ENCODE peak calls at places on chromosomes 13 and 19, in five cellular contexts. One of them, this sample, is unnamed.

GRCh38 chr13:113448885-113449692 is 4.2 kb downstream of the ADPRHL1 start:
- DNase-seq in Peyer's patch: peak
- DNase-seq in breast epithelium: peak
- DNase-seq in upper lobe of left lung: peak
- DNase-seq in ascending aorta: peak
- DNase-seq in this sample: no peak

GRCh38 chr19:47093841-47094240 is 19.7 kb downstream of the ZC3H4 start:
- DNase-seq in Peyer's patch: no peak
- DNase-seq in breast epithelium: no peak
- DNase-seq in upper lobe of left lung: no peak
- DNase-seq in ascending aorta: no peak
- DNase-seq in this sample: peak

GRCh38 chr19:18503971-18504885 is 17.6 kb downstream of the ELL start:
- DNase-seq in Peyer's patch: peak
- DNase-seq in breast epithelium: no peak
- DNase-seq in upper lobe of left lung: no peak
- DNase-seq in ascending aorta: no peak
- DNase-seq in this sample: no peak

GRCh38 chr13:97226788-97227627 is 4.9 kb downstream of the MBNL2 start:
- DNase-seq in Peyer's patch: no peak
- DNase-seq in breast epithelium: no peak
- DNase-seq in upper lobe of left lung: peak
- DNase-seq in ascending aorta: no peak
- DNase-seq in this sample: no peak

GRCh38 chr19:32041681-32042292 is 303.6 kb upstream of the ZNF507 start:
- DNase-seq in Peyer's patch: peak
- DNase-seq in breast epithelium: no peak
- DNase-seq in upper lobe of left lung: peak
- DNase-seq in ascending aorta: no peak
- DNase-seq in this sample: peak

GRCh38 chr13:113671066-113672001 is 4.3 kb downstream of the GRK1 start:
- DNase-seq in Peyer's patch: peak
- DNase-seq in breast epithelium: no peak
- DNase-seq in upper lobe of left lung: peak
- DNase-seq in ascending aorta: peak
- DNase-seq in this sample: no peak

GRCh38 chr19:18975011-18975410 is 34.0 kb upstream of the HOMER3 start:
- DNase-seq in Peyer's patch: no peak
- DNase-seq in breast epithelium: no peak
- DNase-seq in upper lobe of left lung: no peak
- DNase-seq in ascending aorta: no peak
- DNase-seq in this sample: no peak

GRCh38 chr13:97371486-97372109 is 62.4 kb upstream of the RAP2A start:
- DNase-seq in Peyer's patch: no peak
- DNase-seq in breast epithelium: no peak
- DNase-seq in upper lobe of left lung: no peak
- DNase-seq in ascending aorta: no peak
- DNase-seq in this sample: no peak

GRCh38 chr19:21704320-21704719 is 63.1 kb downstream of the ZNF100 start:
- DNase-seq in Peyer's patch: no peak
- DNase-seq in breast epithelium: no peak
- DNase-seq in upper lobe of left lung: no peak
- DNase-seq in ascending aorta: no peak
- DNase-seq in this sample: no peak

GRCh38 chr13:61908906-61909305 is 493.3 kb upstream of the PCDH20 start:
- DNase-seq in Peyer's patch: no peak
- DNase-seq in breast epithelium: no peak
- DNase-seq in upper lobe of left lung: no peak
- DNase-seq in ascending aorta: no peak
- DNase-seq in this sample: no peak

GRCh38 chr13:111418101-111418500 is 97.7 kb downstream of the TEX29 start:
- DNase-seq in Peyer's patch: peak
- DNase-seq in breast epithelium: no peak
- DNase-seq in upper lobe of left lung: no peak
- DNase-seq in ascending aorta: no peak
- DNase-seq in this sample: no peak

GRCh38 chr19:56091066-56091490 is 30.0 kb downstream of the ZNF787 start:
- DNase-seq in Peyer's patch: no peak
- DNase-seq in breast epithelium: peak
- DNase-seq in upper lobe of left lung: no peak
- DNase-seq in ascending aorta: no peak
- DNase-seq in this sample: peak

GRCh38 chr19:16899566-16900075 is 10.8 kb downstream of the F2RL3 start:
- DNase-seq in Peyer's patch: no peak
- DNase-seq in breast epithelium: no peak
- DNase-seq in upper lobe of left lung: peak
- DNase-seq in ascending aorta: no peak
- DNase-seq in this sample: peak

GRCh38 chr19:12995596-12996541 is 594 bp downstream of the NFIX start:
- DNase-seq in Peyer's patch: peak
- DNase-seq in breast epithelium: no peak
- DNase-seq in upper lobe of left lung: no peak
- DNase-seq in ascending aorta: peak
- DNase-seq in this sample: peak

GRCh38 chr13:75963318-75963717 is 327.2 kb downstream of the LMO7 start:
- DNase-seq in Peyer's patch: no peak
- DNase-seq in breast epithelium: no peak
- DNase-seq in upper lobe of left lung: no peak
- DNase-seq in ascending aorta: no peak
- DNase-seq in this sample: no peak

GRCh38 chr19:17522988-17523872 is 11.8 kb downstream of the PGLS start:
- DNase-seq in Peyer's patch: no peak
- DNase-seq in breast epithelium: no peak
- DNase-seq in upper lobe of left lung: peak
- DNase-seq in ascending aorta: peak
- DNase-seq in this sample: peak

GRCh38 chr19:4371209-4371897 is 28.0 kb downstream of the MPND start:
- DNase-seq in Peyer's patch: no peak
- DNase-seq in breast epithelium: no peak
- DNase-seq in upper lobe of left lung: no peak
- DNase-seq in ascending aorta: no peak
- DNase-seq in this sample: no peak

GRCh38 chr19:55554749-55555152 is 9.4 kb upstream of the SBK3 start:
- DNase-seq in Peyer's patch: no peak
- DNase-seq in breast epithelium: no peak
- DNase-seq in upper lobe of left lung: no peak
- DNase-seq in ascending aorta: no peak
- DNase-seq in this sample: no peak

GRCh38 chr19:35846038-35846668 is 6.2 kb downstream of the NPHS1 start:
- DNase-seq in Peyer's patch: no peak
- DNase-seq in breast epithelium: no peak
- DNase-seq in upper lobe of left lung: no peak
- DNase-seq in ascending aorta: no peak
- DNase-seq in this sample: peak

DNA sequence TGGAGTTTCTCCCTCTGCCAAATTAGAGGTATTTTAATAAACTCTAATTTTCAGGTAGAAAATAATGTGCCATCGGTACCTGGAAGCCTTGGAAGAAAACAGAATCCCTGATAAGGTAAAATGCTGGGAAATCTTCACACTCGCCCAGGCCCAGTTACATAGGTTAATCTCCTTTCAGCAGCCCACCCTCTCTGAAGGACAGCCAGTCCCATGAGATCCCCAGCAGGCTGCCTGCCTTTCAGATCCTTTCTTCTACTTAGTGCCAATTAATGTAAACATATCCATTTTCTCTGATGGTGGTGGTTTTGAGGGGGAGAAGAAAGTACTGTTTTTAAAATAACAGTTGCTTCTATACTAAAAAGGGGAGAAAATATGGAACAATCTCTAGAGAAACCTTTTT is 12.2 kb downstream of the SMAD9 start:
- DNase-seq in Peyer's patch: no peak
- DNase-seq in breast epithelium: no peak
- DNase-seq in upper lobe of left lung: no peak
- DNase-seq in ascending aorta: no peak
- DNase-seq in this sample: no peak
- H3K4me3 ChIP-seq in Peyer's patch: no peak
- H3K4me3 ChIP-seq in breast epithelium: no peak
- H3K4me3 ChIP-seq in upper lobe of left lung: no peak
- H3K4me3 ChIP-seq in ascending aorta: no peak
- H3K4me3 ChIP-seq in this sample: no peak

GRCh38 chr13:42363941-42364612 is 92.1 kb downstream of the AKAP11 start:
- DNase-seq in Peyer's patch: no peak
- DNase-seq in breast epithelium: no peak
- DNase-seq in upper lobe of left lung: no peak
- DNase-seq in ascending aorta: no peak
- DNase-seq in this sample: peak
- TF ChIP-seq CTCF in Peyer's patch: no peak
- TF ChIP-seq CTCF in breast epithelium: no peak
- TF ChIP-seq CTCF in upper lobe of left lung: no peak
- TF ChIP-seq CTCF in ascending aorta: no peak
- TF ChIP-seq CTCF in this sample: peak

DNA sequence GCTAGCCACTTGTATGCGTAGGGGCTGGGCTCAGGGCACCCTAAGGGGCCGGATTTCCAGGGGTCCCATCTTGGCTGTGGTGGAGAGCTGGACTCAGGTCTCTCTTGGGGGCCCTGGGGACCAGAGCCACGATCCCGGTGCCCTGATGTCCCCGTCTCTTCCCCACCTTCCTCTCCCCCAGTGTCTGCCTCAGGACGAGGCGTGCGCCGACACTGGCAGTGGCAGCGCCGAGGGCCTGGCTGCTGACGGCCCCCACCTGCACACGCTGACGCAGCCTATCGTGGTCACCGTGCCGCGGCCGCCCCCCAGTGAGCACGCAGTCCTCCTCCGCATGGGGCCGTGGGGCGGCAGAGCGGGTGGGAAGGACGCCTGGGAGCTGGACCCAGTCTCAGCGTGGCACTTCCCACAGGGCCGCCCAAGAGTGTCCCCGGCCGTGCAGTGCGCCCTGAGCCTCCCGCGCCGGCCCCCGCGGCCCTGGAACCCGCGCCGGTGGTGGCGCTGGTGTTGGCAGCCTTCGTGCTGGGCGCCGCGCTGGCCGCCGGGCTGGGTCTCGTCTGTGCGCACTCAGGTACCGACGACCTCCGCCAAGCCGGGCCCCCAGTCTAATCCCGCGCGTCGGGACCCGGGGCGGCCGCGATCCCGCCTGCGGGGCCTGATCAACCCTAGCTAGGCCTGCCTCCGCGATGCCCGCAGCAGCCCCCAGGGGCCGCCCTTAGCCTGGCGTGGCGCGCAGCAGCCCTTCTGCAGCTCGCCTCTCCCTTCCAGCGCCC is 2.7 kb upstream of the SNAPC2 start:
- DNase-seq in Peyer's patch: peak
- DNase-seq in breast epithelium: no peak
- DNase-seq in upper lobe of left lung: no peak
- DNase-seq in ascending aorta: no peak
- DNase-seq in this sample: peak
- H3K4me3 ChIP-seq in Peyer's patch: peak
- H3K4me3 ChIP-seq in breast epithelium: peak
- H3K4me3 ChIP-seq in upper lobe of left lung: peak
- H3K4me3 ChIP-seq in ascending aorta: peak
- H3K4me3 ChIP-seq in this sample: peak

GRCh38 chr13:30027569-30028455 is 177.4 kb upstream of the UBL3 start:
- DNase-seq in Peyer's patch: no peak
- DNase-seq in breast epithelium: no peak
- DNase-seq in upper lobe of left lung: no peak
- DNase-seq in ascending aorta: no peak
- DNase-seq in this sample: peak
- TF ChIP-seq CTCF in Peyer's patch: no peak
- TF ChIP-seq CTCF in breast epithelium: no peak
- TF ChIP-seq CTCF in upper lobe of left lung: no peak
- TF ChIP-seq CTCF in ascending aorta: no peak
- TF ChIP-seq CTCF in this sample: no peak

DNA sequence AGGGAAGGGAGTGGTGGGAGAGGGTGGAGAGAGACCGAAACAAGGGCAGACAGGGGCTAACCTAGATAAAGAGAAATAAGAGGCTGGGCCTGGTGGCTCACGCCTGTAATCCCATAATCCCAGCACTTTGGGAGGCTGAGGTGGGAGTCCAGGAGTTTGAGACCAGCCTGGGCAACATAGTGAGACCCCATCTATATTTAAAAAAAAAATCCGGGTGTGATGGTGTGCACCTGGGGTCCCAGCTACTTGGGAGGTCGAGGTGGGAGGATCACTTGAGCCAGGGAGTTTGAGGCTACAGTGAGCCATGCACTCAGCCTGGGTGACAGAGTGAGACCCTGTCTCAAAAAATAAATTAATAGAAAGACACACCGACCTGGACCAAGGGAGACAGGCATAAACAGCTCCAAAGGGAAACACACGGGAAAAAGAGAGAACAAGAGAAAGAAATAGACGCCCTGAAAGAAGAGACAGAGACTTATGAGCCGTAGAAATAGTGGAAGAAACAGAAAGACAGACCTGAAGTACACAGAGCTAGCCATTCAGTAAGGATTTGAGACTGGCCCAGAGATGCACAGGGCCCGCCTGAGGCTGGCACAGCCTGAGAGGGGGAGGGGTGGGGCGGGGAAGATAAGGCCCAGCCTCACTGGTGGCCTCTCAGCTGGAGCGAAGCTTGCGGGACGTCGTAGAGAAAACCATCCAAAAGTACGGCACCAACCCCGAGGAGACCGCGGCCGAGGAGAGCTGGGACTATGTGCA is 2.2 kb downstream of the CD37 start:
- DNase-seq in Peyer's patch: no peak
- DNase-seq in breast epithelium: peak
- DNase-seq in upper lobe of left lung: no peak
- DNase-seq in ascending aorta: peak
- DNase-seq in this sample: no peak
- H3K4me3 ChIP-seq in Peyer's patch: no peak
- H3K4me3 ChIP-seq in breast epithelium: no peak
- H3K4me3 ChIP-seq in upper lobe of left lung: no peak
- H3K4me3 ChIP-seq in ascending aorta: no peak
- H3K4me3 ChIP-seq in this sample: no peak

GRCh38 chr19:933553-933882 is 7.7 kb downstream of the ARID3A start:
- DNase-seq in Peyer's patch: no peak
- DNase-seq in breast epithelium: no peak
- DNase-seq in upper lobe of left lung: no peak
- DNase-seq in ascending aorta: no peak
- DNase-seq in this sample: no peak
- TF ChIP-seq CTCF in Peyer's patch: no peak
- TF ChIP-seq CTCF in breast epithelium: no peak
- TF ChIP-seq CTCF in upper lobe of left lung: no peak
- TF ChIP-seq CTCF in ascending aorta: no peak
- TF ChIP-seq CTCF in this sample: no peak

DNA sequence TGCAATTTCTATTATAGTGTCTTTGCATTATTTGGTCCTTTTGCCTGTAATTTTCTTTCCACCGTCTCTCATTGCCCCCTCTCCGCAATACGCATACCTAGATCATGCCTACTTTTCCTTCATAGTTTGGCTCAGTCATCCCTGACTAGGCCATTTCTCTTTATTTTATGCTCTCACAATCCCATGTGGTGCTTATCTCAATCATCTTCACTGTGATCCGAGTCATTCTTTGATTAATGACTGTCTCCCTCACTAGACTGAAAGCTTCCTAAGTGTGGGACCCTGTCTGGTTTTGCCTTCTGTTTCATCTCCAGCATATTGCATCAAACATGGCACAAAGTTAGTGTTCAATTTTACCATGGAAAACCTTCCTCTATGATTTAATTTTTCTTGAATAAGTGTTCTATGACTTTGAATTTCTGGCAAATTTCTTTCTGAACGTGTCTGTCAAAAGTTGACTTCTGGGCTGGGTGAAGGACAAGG is 43.7 kb upstream of the OLFM4 start:
- DNase-seq in Peyer's patch: no peak
- DNase-seq in breast epithelium: no peak
- DNase-seq in upper lobe of left lung: no peak
- DNase-seq in ascending aorta: no peak
- DNase-seq in this sample: no peak
- H3K4me3 ChIP-seq in Peyer's patch: no peak
- H3K4me3 ChIP-seq in breast epithelium: no peak
- H3K4me3 ChIP-seq in upper lobe of left lung: no peak
- H3K4me3 ChIP-seq in ascending aorta: no peak
- H3K4me3 ChIP-seq in this sample: no peak